ENCODE peak calls at places on chromosomes 12 and 14, in eight cellular contexts. Y is endothelial cell of umbilical vein, E is IMR-90, G is fibroblast of lung, Q is neural progenitor cell, L is HCT116, W is H9, Z is PC-3. D is an unnamed sample.

GRCh38 chr12:118714051-118714460 is 267.3 kb upstream of the SRRM4 start:
- DNase-seq in L (peak; percentile 34), Z (peak; percentile 43), E (no peak), G (no peak), W (peak; percentile 68), Q (peak; percentile 85), Y (no peak), D (no peak)

GRCh38 chr14:102508774-102509743 is 517 bp downstream of the ANKRD9 start:
- DNase-seq in E (peak; percentile 41), Q (no peak), L (no peak), W (no peak), Y (peak; percentile 35), G (peak; percentile 35), Z (peak; percentile 32), D (peak; percentile 88)

GRCh38 chr12:53320352-53321195 is 836 bp downstream of the AAAS start:
- DNase-seq in G (peak; percentile 18), E (no peak), Z (no peak), Y (no peak), Q (no peak), L (no peak), W (no peak), D (peak; percentile 18)

GRCh38 chr14:33081259-33081658 is 142.6 kb downstream of the NPAS3 start:
- DNase-seq in W (no peak), G (no peak), L (no peak), E (no peak), Z (no peak), Y (no peak), Q (no peak), D (no peak)

GRCh38 chr14:22973217-22974032 is 8.9 kb downstream of the AJUBA start:
- DNase-seq in L (no peak), Y (peak; percentile 72), W (peak; percentile 56), E (peak; percentile 70), G (peak; percentile 43), Q (peak; percentile 69), Z (peak; percentile 87), D (no peak)

GRCh38 chr14:94850332-94851211 is 80.7 kb upstream of the GSC start:
- DNase-seq in Z (no peak), W (no peak), Q (no peak), G (no peak), E (no peak), L (no peak), Y (no peak), D (no peak)

GRCh38 chr12:76738824-76739579 is 24.9 kb upstream of the ZDHHC17 start:
- DNase-seq in E (no peak), W (peak; percentile 48), Y (no peak), Z (no peak), Q (no peak), L (no peak), G (no peak), D (no peak)

GRCh38 chr14:103105580-103106168 is 11.1 kb downstream of the EXOC3L4 start:
- DNase-seq in G (no peak), Z (peak; percentile 55), Q (no peak), L (no peak), E (no peak), Y (no peak), W (no peak), D (no peak)

GRCh38 chr12:132561784-132562156 is 48.6 kb downstream of the LRCOL1 start:
- DNase-seq in E (no peak), Z (peak; percentile 46), Y (no peak), G (no peak), W (peak; percentile 79), L (no peak), Q (peak; percentile 74), D (no peak)

GRCh38 chr12:39538679-39539104 is 80.9 kb downstream of the ABCD2 start:
- DNase-seq in G (no peak), Q (no peak), Y (no peak), W (no peak), Z (no peak), L (no peak), E (no peak), D (peak; percentile 35)

GRCh38 chr12:6788972-6789905 is at the start of gene CD4:
- DNase-seq in Y (no peak), Q (no peak), G (no peak), W (peak; percentile 60), L (no peak), E (no peak), Z (no peak), D (peak; percentile 92)

GRCh38 chr12:19234171-19234704 is 104.7 kb downstream of the PLEKHA5 start:
- DNase-seq in Q (no peak), Z (no peak), L (no peak), Y (no peak), E (peak; percentile 35), G (peak; percentile 36), W (no peak), D (no peak)

GRCh38 chr14:64296561-64296960 is 2.4 kb upstream of the ESR2 start:
- DNase-seq in Y (peak; percentile 88), L (no peak), Q (no peak), G (peak; percentile 9), Z (peak; percentile 56), E (peak; percentile 15), W (no peak), D (no peak)

GRCh38 chr12:38113991-38114390 is 202.6 kb upstream of the ALG10B start:
- DNase-seq in G (no peak), W (no peak), E (no peak), Q (no peak), L (no peak), Y (no peak), Z (peak; percentile 46), D (no peak)

GRCh38 chr12:74514098-74514872 is 23.4 kb upstream of the ATXN7L3B start:
- DNase-seq in Y (no peak), Z (no peak), Q (no peak), W (peak; percentile 33), E (no peak), G (no peak), L (no peak), D (peak; percentile 33)

GRCh38 chr14:87901652-87902051 is 91.3 kb downstream of the GALC start:
- DNase-seq in W (no peak), E (no peak), G (no peak), Q (no peak), Z (no peak), L (no peak), Y (no peak), D (no peak)

GRCh38 chr14:87896393-87897380 is 96.3 kb downstream of the GALC start:
- DNase-seq in Z (peak; percentile 65), L (peak; percentile 24), W (no peak), G (peak; percentile 60), E (peak; percentile 56), Y (peak; percentile 46), Q (peak; percentile 80), D (no peak)

GRCh38 chr14:87899228-87899627 is 93.8 kb downstream of the GALC start:
- DNase-seq in Z (no peak), Q (no peak), Y (no peak), E (no peak), L (no peak), G (no peak), W (no peak), D (no peak)

GRCh38 chr14:87901196-87901595 is 91.8 kb downstream of the GALC start:
- DNase-seq in Y (no peak), E (no peak), W (no peak), Q (no peak), G (peak; percentile 76), Z (no peak), L (no peak), D (no peak)

GRCh38 chr14:87898301-87898700 is 94.7 kb downstream of the GALC start:
- DNase-seq in Q (no peak), E (peak; percentile 0), Y (no peak), Z (no peak), L (no peak), W (no peak), G (no peak), D (no peak)
- TF ChIP-seq CTCF in Q (no peak), E (no peak), Y (no peak), Z (no peak), L (no peak), W (no peak), G (no peak), D (no peak)

GRCh38 chr12:116201359-116201758 is 76.1 kb downstream of the MED13L start:
- DNase-seq in Z (no peak), L (no peak), E (no peak), Q (no peak), G (no peak), Y (no peak), W (no peak), D (no peak)

GRCh38 chr12:116200812-116201211 is 76.7 kb downstream of the MED13L start:
- DNase-seq in G (peak; percentile 55), W (no peak), Z (peak; percentile 54), L (no peak), Y (no peak), E (peak; percentile 67), Q (no peak), D (no peak)

GRCh38 chr12:116202433-116202832 is 75.1 kb downstream of the MED13L start:
- DNase-seq in L (no peak), E (no peak), Y (no peak), Q (no peak), G (peak; percentile 59), Z (no peak), W (no peak), D (no peak)

GRCh38 chr12:116202940-116203339 is 74.6 kb downstream of the MED13L start:
- DNase-seq in G (peak; percentile 29), Z (no peak), W (no peak), Q (no peak), L (no peak), E (peak; percentile 30), Y (no peak), D (no peak)

GRCh38 chr12:116201908-116202307 is 75.6 kb downstream of the MED13L start:
- DNase-seq in W (no peak), Y (no peak), L (no peak), G (peak; percentile 82), E (peak; percentile 53), Z (no peak), Q (no peak), D (no peak)
- H3K9ac ChIP-seq in W (no peak overlapping the region), Y (no peak overlapping the region), L (no peak overlapping the region), G (no peak overlapping the region), E (no peak overlapping the region), Z (no peak overlapping the region), Q (no peak overlapping the region), D (no peak overlapping the region)

DNA sequence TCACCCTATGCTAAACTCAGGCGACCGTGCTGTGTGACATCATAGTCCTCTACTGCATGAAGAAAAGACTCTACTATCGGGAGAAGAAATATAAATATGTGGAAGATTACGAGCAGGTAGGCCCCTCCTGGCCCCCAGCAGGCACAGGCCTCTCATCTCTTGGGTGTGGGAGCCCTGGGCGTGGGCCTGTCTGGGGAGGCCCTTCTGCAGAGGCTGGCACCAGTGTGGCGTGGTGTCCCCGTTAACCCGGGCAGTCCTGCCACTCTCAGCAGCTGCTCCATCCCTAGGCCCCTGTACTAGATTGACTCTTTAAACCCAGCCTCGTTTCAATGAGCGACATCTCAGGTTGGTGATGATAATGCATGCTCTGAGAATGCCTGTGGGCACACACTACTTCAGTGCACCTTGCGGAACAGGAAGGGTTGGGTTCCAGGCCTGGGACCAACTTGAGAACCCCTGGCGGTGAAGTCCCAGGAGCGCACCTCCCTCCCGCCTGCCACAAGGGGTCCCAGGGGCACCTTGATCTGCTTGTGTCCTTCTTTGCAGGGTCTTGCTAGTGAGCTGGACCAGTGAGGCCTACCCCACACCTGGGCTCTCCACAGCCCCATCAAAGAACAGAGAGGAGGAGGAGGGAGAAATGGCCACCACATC is 23.2 kb downstream of the P2RX4 start:
- DNase-seq in W (peak; percentile 72), Q (no peak), Z (no peak), Y (no peak), G (no peak), L (no peak), E (no peak), D (no peak)
- TF ChIP-seq CTCF in W (peak; percentile 48), Q (no peak), Z (peak; percentile 13), Y (no peak), G (no peak), L (no peak), E (no peak), D (no peak)

GRCh38 chr12:662541-663292 is 528 bp downstream of the NINJ2 start:
- DNase-seq in Z (no peak), E (no peak), W (no peak), Y (no peak), G (peak; percentile 25), L (no peak), Q (no peak), D (no peak)
- H3K9ac ChIP-seq in Z (no peak overlapping the region), E (no peak overlapping the region), W (no peak overlapping the region), Y (no peak overlapping the region), G (no peak overlapping the region), L (no peak overlapping the region), Q (no peak overlapping the region), D (no peak overlapping the region)